ENCODE peak calls at places on chromosomes 12 and 14, in nine cellular contexts. K, Z, G, Q, T, J, E, O and V are unnamed samples.

GRCh38 chr12:116771651-116772050 is 33.5 kb downstream of the RNFT2 start:
- DNase-seq in E (no peak), J (no peak), K (no peak), Z (no peak), G (no peak), O (no peak), Q (no peak), T (no peak), V (no peak)

GRCh38 chr12:88579941-88580871 is at the start of gene KITLG:
- DNase-seq in J (peak), Z (peak), O (peak), G (peak), E (peak), T (peak), Q (peak), K (peak), V (peak)

GRCh38 chr12:52171950-52172512 is 19.8 kb downstream of the KRT80 start:
- DNase-seq in E (peak), O (no peak), T (no peak), Z (no peak), J (no peak), G (no peak), Q (no peak), K (peak), V (no peak)

GRCh38 chr12:1836854-1837411 is 16.6 kb downstream of the LRTM2 start:
- DNase-seq in Z (no peak), T (no peak), O (no peak), Q (no peak), G (no peak), E (no peak), J (no peak), K (no peak), V (no peak)

GRCh38 chr12:6444031-6444430 is 724 bp upstream of the CD27 start:
- DNase-seq in K (no peak), O (no peak), Z (no peak), T (peak), G (no peak), J (no peak), E (no peak), Q (peak), V (no peak)

GRCh38 chr14:99479903-99480855 is 480 bp downstream of the SETD3 start:
- DNase-seq in E (peak), G (peak), Z (peak), T (peak), O (peak), Q (peak), J (peak), K (peak), V (no peak)

GRCh38 chr12:40843495-40843894 is 151.3 kb downstream of the CNTN1 start:
- DNase-seq in Q (no peak), J (no peak), Z (no peak), O (no peak), E (no peak), K (no peak), T (no peak), G (no peak), V (no peak)

GRCh38 chr12:131340616-131341210 is 370.2 kb upstream of the SFSWAP start:
- DNase-seq in Q (no peak), J (no peak), O (no peak), E (no peak), Z (no peak), T (no peak), G (no peak), K (no peak), V (no peak)

GRCh38 chr14:94054401-94054800 is 26.6 kb downstream of the DDX24 start:
- DNase-seq in K (no peak), G (no peak), Q (no peak), J (no peak), T (peak), Z (no peak), O (no peak), E (no peak), V (no peak)

GRCh38 chr12:48875944-48876520 is 10.4 kb upstream of the RND1 start:
- DNase-seq in E (no peak), T (no peak), Q (no peak), O (no peak), Z (no peak), K (no peak), J (no peak), G (no peak), V (no peak)

GRCh38 chr12:18805516-18806248 is 67.8 kb downstream of the CAPZA3 start:
- DNase-seq in J (no peak), G (no peak), Z (no peak), K (no peak), O (no peak), T (no peak), E (no peak), Q (no peak), V (no peak)

GRCh38 chr12:92927436-92928116 is 1.5 kb downstream of the EEA1 start:
- DNase-seq in G (peak), J (peak), E (no peak), Q (peak), T (no peak), K (no peak), Z (peak), O (no peak), V (peak)

GRCh38 chr12:15322164-15323054 is at the start of gene PTPRO:
- DNase-seq in E (no peak), Q (no peak), T (no peak), J (peak), O (no peak), Z (peak), G (peak), K (peak), V (no peak)